ENCODE peak calls at places on chromosomes 1 and 21, in nine cellular contexts. P is M059J, D is mucosa of gallbladder, Q is AG10803, V is NCI-H748 treated with DMSO at 0.1 percent for 48 hours, I is nucleus accumbens, M is Panc1, H is ovary, Z is Calu3. E is an unnamed sample.
A peak's percentile ranks its signal among the peaks of the same experiment; 100 is the strongest.

GRCh38 chr1:159936284-159936904 is 9.0 kb downstream of the IGSF9 start:
- DNase-seq in D (peak; percentile 75), M (peak; percentile 60), I (peak; percentile 45), Q (peak; percentile 41), H (peak; percentile 72), P (peak; percentile 57), V (peak; percentile 24), Z (peak; percentile 93), E (peak; percentile 85)

GRCh38 chr1:53068314-53069084 is 6.5 kb downstream of the PODN start:
- DNase-seq in M (no peak), Z (no peak), V (no peak), D (no peak), H (peak; percentile 14), P (no peak), Q (no peak), I (no peak), E (no peak)

GRCh38 chr1:92965003-92965402 is 3.7 kb upstream of the DIPK1A start:
- DNase-seq in H (no peak), V (no peak), I (no peak), P (no peak), Q (no peak), D (no peak), M (no peak), Z (no peak), E (peak; percentile 49)

GRCh38 chr1:170790651-170791071 is 126.7 kb downstream of the PRRX1 start:
- DNase-seq in Z (no peak), V (no peak), I (no peak), Q (peak; percentile 86), H (no peak), D (no peak), M (no peak), P (peak; percentile 11), E (no peak)

GRCh38 chr1:37471345-37472231 is 2.8 kb upstream of the ZC3H12A start:
- DNase-seq in P (peak; percentile 95), M (peak; percentile 69), V (no peak), I (peak; percentile 56), D (peak; percentile 83), H (peak; percentile 79), Q (peak; percentile 88), Z (peak; percentile 85), E (no peak)

GRCh38 chr21:16842716-16843115 is 670.1 kb upstream of the CXADR start:
- DNase-seq in P (no peak), M (no peak), Z (no peak), I (no peak), D (no peak), V (no peak), Q (peak; percentile 35), H (no peak), E (no peak)

GRCh38 chr1:160665330-160666078 is 18.7 kb upstream of the SLAMF1 start:
- DNase-seq in Z (no peak), Q (no peak), V (no peak), D (no peak), M (no peak), H (peak; percentile 33), I (no peak), P (no peak), E (peak; percentile 68)

GRCh38 chr1:199404191-199404590 is 623.3 kb upstream of the NR5A2 start:
- DNase-seq in P (peak; percentile 66), H (no peak), Q (peak; percentile 74), Z (no peak), M (no peak), V (no peak), D (no peak), I (no peak), E (no peak)

GRCh38 chr1:211155040-211155439 is 21.1 kb upstream of the KCNH1 start:
- DNase-seq in Q (peak; percentile 10), H (no peak), I (no peak), M (no peak), P (no peak), Z (no peak), V (no peak), D (no peak), E (no peak)

GRCh38 chr1:39391741-39392679 is 99.4 kb upstream of the BMP8A start:
- DNase-seq in H (peak; percentile 56), P (peak; percentile 93), Z (peak; percentile 57), M (peak; percentile 82), V (no peak), D (peak; percentile 71), Q (peak; percentile 81), I (peak; percentile 18), E (no peak)

GRCh38 chr1:19208710-19209438 is 1.2 kb downstream of the UBR4 start:
- DNase-seq in H (no peak), M (no peak), P (peak; percentile 75), V (no peak), D (no peak), Z (no peak), I (no peak), Q (peak; percentile 49), E (no peak)

GRCh38 chr1:168842916-168843315 is 113.9 kb upstream of the DPT start:
- DNase-seq in M (no peak), H (no peak), I (no peak), D (no peak), Q (no peak), P (no peak), Z (no peak), V (no peak), E (no peak)

GRCh38 chr1:220884981-220885918 is 6.0 kb downstream of the HLX start:
- DNase-seq in Z (no peak), V (no peak), D (no peak), P (no peak), H (no peak), M (no peak), Q (no peak), I (no peak), E (no peak)

GRCh38 chr1:5992814-5993552 is 758 bp upstream of the NPHP4 start:
- DNase-seq in V (no peak), Q (no peak), P (peak; percentile 42), D (no peak), H (no peak), I (no peak), Z (no peak), M (no peak), E (peak; percentile 45)

GRCh38 chr1:96557336-96557735 is 164.2 kb upstream of the PTBP2 start:
- DNase-seq in P (no peak), Q (peak; percentile 91), M (no peak), D (no peak), H (no peak), Z (no peak), I (no peak), V (no peak), E (no peak)

GRCh38 chr1:165254376-165254775 is 102.1 kb downstream of the LMX1A start:
- DNase-seq in V (no peak), I (no peak), H (no peak), D (no peak), Z (no peak), M (no peak), P (no peak), Q (no peak), E (no peak)

E was measured in activated CD8-positive, alpha-beta T cell treated with anti-CD3 and anti-CD28 coated beads for 36 hours.